ENCODE peak calls at places on chromosomes 13 and 19, in ten cellular contexts. S is transverse colon, P is H1, Z is GM23338, Y is endothelial cell of umbilical vein, K is suprapubic skin, U is Panc1, E is stomach, F is HCT116, L is breast epithelium. M is an unnamed sample.

GRCh38 chr13:21075303-21076264 is 14.2 kb upstream of the LATS2 start:
- DNase-seq in E (peak), Y (peak), P (no peak), F (no peak), U (no peak), K (no peak), L (no peak), Z (peak), S (no peak), M (no peak)

GRCh38 chr13:50006426-50007135 is 8.7 kb upstream of the KCNRG start:
- DNase-seq in Y (peak), P (no peak), Z (no peak), S (peak), L (no peak), E (no peak), F (no peak), K (no peak), U (no peak), M (no peak)

GRCh38 chr19:15466851-15467733 is 2.7 kb upstream of the RASAL3 start:
- DNase-seq in L (no peak), U (no peak), P (no peak), S (peak), F (no peak), K (no peak), Z (no peak), Y (peak), E (no peak), M (peak)

GRCh38 chr19:14118165-14119051 is 846 bp upstream of the PRKACA start:
- DNase-seq in U (no peak), Z (peak), F (no peak), E (peak), L (peak), P (no peak), S (peak), Y (peak), K (peak), M (peak)

GRCh38 chr19:38617283-38617763 is 430 bp downstream of the MAP4K1 start:
- DNase-seq in K (no peak), Z (no peak), Y (no peak), F (no peak), S (no peak), P (no peak), L (no peak), U (no peak), E (no peak), M (peak)

GRCh38 chr19:30446844-30447243 is 74.7 kb downstream of the ZNF536 start:
- DNase-seq in K (no peak), L (no peak), Y (no peak), Z (no peak), F (no peak), S (no peak), P (no peak), E (no peak), U (no peak), M (no peak)

GRCh38 chr19:12939292-12939606 is 840 bp downstream of the CALR start:
- DNase-seq in S (peak), U (no peak), L (no peak), Y (no peak), P (no peak), K (no peak), F (no peak), Z (no peak), E (no peak), M (no peak)

GRCh38 chr13:60765700-60766411 is 368.8 kb downstream of the TDRD3 start:
- DNase-seq in K (no peak), U (no peak), Z (no peak), Y (peak), E (no peak), P (no peak), S (no peak), L (no peak), F (no peak), M (no peak)

GRCh38 chr13:100694722-100695644 is 20.4 kb upstream of the TMTC4 start:
- DNase-seq in E (peak), K (no peak), S (peak), F (peak), U (no peak), L (no peak), Z (peak), Y (peak), P (peak), M (no peak)

GRCh38 chr19:11652492-11652891 is 55.2 kb downstream of the ZNF627 start:
- DNase-seq in P (no peak), U (no peak), S (no peak), L (no peak), F (no peak), K (no peak), E (no peak), Y (no peak), Z (no peak), M (no peak)

GRCh38 chr19:2215281-2215751 is 20.8 kb downstream of the PLEKHJ1 start:
- DNase-seq in L (no peak), K (no peak), P (no peak), F (no peak), S (no peak), U (no peak), E (no peak), Y (no peak), Z (peak), M (no peak)

GRCh38 chr19:15623711-15624318 is 8.8 kb downstream of the CYP4F8 start:
- DNase-seq in F (no peak), S (no peak), U (no peak), K (no peak), Y (no peak), Z (peak), P (no peak), E (no peak), L (no peak), M (no peak)

GRCh38 chr19:33772102-33772857 is 24.4 kb upstream of the KCTD15 start:
- DNase-seq in K (no peak), Z (no peak), L (no peak), Y (no peak), P (no peak), U (no peak), F (no peak), E (no peak), S (no peak), M (no peak)

GRCh38 chr13:105050696-105051095 is 1484.8 kb downstream of the EFNB2 start:
- DNase-seq in Y (no peak), Z (no peak), P (no peak), S (no peak), E (no peak), U (no peak), L (no peak), F (no peak), K (no peak), M (no peak)

GRCh38 chr13:51995677-51996551 is 15.3 kb downstream of the ATP7B start:
- DNase-seq in P (no peak), E (peak), L (no peak), U (no peak), K (no peak), Z (peak), F (no peak), Y (peak), S (peak), M (no peak)

GRCh38 chr13:36981156-36981743 is 17.9 kb downstream of the ALG5 start:
- DNase-seq in E (no peak), S (no peak), L (no peak), P (no peak), Y (peak), F (no peak), Z (peak), U (no peak), K (no peak), M (no peak)

GRCh38 chr19:10602330-10603083 is 15.4 kb upstream of the AP1M2 start:
- DNase-seq in K (peak), Y (peak), F (peak), L (peak), P (no peak), Z (peak), S (peak), E (peak), U (no peak), M (peak)

GRCh38 chr19:3826163-3826562 is 40.0 kb upstream of the MATK start:
- DNase-seq in K (no peak), S (no peak), Z (no peak), E (no peak), L (no peak), Y (no peak), F (no peak), U (no peak), P (no peak), M (no peak)

GRCh38 chr13:42333613-42334328 is 61.8 kb downstream of the AKAP11 start:
- DNase-seq in E (no peak), Y (peak), K (no peak), P (no peak), Z (peak), S (no peak), U (peak), F (no peak), L (no peak), M (no peak)

GRCh38 chr19:36213793-36214387 is 575 bp downstream of the ZNF565 start:
- DNase-seq in P (no peak), E (no peak), U (no peak), Z (no peak), K (peak), Y (no peak), L (no peak), F (no peak), S (no peak), M (no peak)

GRCh38 chr13:31686660-31687430 is 52.5 kb upstream of the RXFP2 start:
- DNase-seq in K (no peak), F (no peak), E (no peak), U (no peak), Z (no peak), L (no peak), Y (no peak), P (no peak), S (no peak), M (no peak)

GRCh38 chr13:74206061-74206561 is 71.9 kb upstream of the KLF12 start:
- DNase-seq in F (no peak), S (no peak), P (no peak), Y (no peak), Z (peak), L (peak), U (no peak), E (no peak), K (no peak), M (no peak)

GRCh38 chr19:49761625-49762311 is 1.3 kb downstream of the TSKS start:
- DNase-seq in K (no peak), F (no peak), U (no peak), Y (no peak), L (no peak), S (no peak), E (no peak), P (no peak), Z (peak), M (no peak)

GRCh38 chr19:18999896-19000620 is 33.3 kb downstream of the SUGP2 start:
- DNase-seq in E (no peak), U (no peak), Z (peak), S (no peak), K (no peak), Y (no peak), F (no peak), L (no peak), P (no peak), M (no peak)

GRCh38 chr19:9857920-9858746 is 23.0 kb downstream of the PIN1 start:
- DNase-seq in L (no peak), S (no peak), U (no peak), F (no peak), P (no peak), K (no peak), Z (no peak), Y (no peak), E (no peak), M (peak)

GRCh38 chr13:106361621-106362020 is 173.8 kb downstream of the EFNB2 start:
- DNase-seq in Y (no peak), S (no peak), K (no peak), U (no peak), F (no peak), P (no peak), E (no peak), Z (no peak), L (no peak), M (no peak)

GRCh38 chr19:24033962-24034342 is 53.0 kb upstream of the ZNF254 start:
- DNase-seq in F (no peak), E (peak), U (no peak), Y (peak), P (no peak), S (peak), K (no peak), Z (peak), L (peak), M (no peak)

GRCh38 chr19:39246951-39247669 is 1.5 kb downstream of the IFNL4 start:
- DNase-seq in K (no peak), F (no peak), P (no peak), S (peak), E (no peak), L (no peak), Z (peak), U (no peak), Y (peak), M (no peak)

GRCh38 chr19:20287070-20287469 is 120.1 kb downstream of the ZNF486 start:
- DNase-seq in U (no peak), E (no peak), F (no peak), Y (no peak), P (no peak), K (no peak), S (no peak), Z (no peak), L (no peak), M (no peak)

GRCh38 chr19:1000095-1000494 is at the start of gene GRIN3B:
- DNase-seq in Z (peak), Y (peak), F (peak), K (no peak), S (peak), P (no peak), E (peak), L (no peak), U (no peak), M (no peak)

GRCh38 chr19:28482221-28482620 is 730.7 kb downstream of the UQCRFS1 start:
- DNase-seq in U (no peak), Z (peak), F (no peak), Y (no peak), E (no peak), K (no peak), S (no peak), P (peak), L (no peak), M (no peak)

GRCh38 chr19:29526730-29527499 is 1.1 kb downstream of the VSTM2B start:
- DNase-seq in F (no peak), P (no peak), K (no peak), E (no peak), L (no peak), U (no peak), S (no peak), Z (peak), Y (no peak), M (no peak)

DNA sequence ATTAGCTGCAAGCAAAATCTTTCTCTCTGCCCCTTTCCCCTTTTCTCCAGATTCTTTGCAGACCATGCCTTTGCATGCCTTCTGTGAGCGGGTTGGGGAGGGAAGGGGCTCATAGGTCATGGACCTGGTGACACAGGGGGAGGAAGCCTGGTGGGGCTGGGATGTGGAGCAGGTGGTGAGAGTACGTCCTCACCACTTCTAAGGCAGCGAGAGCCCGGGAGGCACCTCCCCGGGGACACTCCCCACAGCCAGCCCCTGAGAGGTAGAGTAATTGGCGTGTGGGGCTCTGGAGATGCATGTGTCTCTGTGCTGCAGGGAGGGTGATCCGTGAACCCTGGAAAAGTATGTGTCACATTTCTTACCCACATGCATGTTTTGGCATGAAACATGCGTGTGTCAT is 42.5 kb upstream of the EHD2 start:
- DNase-seq in S (no peak), P (no peak), Z (no peak), L (no peak), Y (no peak), E (no peak), K (no peak), U (no peak), F (no peak), M (no peak)
- H3K27ac ChIP-seq in S (no peak), P (no peak), Z (no peak), L (no peak), Y (no peak), E (no peak), K (no peak), U (no peak), F (no peak), M (no peak)

DNA sequence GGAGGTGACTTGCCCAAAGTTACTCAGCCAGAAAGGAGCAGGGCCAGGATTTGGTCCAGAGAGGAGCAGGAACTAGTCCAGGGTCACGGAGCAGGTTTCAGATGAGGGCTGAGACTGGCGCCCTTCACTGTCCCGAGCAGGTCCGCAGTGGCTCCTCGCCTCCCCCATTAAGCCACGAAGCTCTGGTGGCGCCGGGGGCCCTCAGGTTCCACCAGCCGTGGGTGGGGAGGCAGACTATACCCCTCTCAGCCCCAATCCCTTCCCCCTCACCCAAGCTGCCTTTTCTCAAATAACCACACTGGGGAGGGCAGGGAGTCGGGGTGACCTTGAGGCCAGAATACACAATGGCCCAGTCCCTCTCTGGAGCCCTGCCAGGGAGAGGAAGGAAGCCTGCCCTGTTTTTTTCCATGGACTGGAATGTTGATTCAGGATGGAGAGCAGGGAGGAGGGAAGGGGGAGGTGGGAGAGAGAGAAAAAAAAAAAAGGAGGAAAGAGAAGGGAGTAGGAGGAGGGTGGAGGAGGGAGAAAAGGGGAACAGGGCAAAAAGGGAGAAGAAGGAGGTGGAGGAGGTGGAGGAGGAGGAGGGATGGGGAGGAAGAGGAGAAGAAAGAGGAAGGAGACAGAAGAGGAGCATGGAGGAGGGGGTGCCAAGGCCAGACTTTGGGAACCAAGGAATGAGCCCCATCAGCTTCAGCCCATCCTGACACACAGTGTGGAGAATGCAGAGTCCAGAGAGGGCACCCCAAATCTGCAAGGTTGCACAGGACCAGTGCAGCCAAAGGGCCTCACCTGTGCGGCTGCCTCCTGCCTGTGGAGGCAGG is 19.7 kb downstream of the CEACAM16 start:
- DNase-seq in E (peak), Z (peak), F (no peak), L (peak), K (no peak), Y (peak), S (peak), U (no peak), P (no peak), M (peak)
- TF ChIP-seq POLR2AphosphoS5 in E (no peak), Z (no peak), F (no peak), L (peak), K (no peak), Y (peak), S (no peak), U (peak), P (no peak), M (no peak)

GRCh38 chr19:32363632-32364031 is 18.2 kb downstream of the ZNF507 start:
- DNase-seq in K (no peak), E (no peak), U (no peak), F (no peak), P (no peak), S (no peak), Z (no peak), Y (no peak), L (no peak), M (no peak)

GRCh38 chr19:32364040-32364439 is 18.6 kb downstream of the ZNF507 start:
- DNase-seq in L (no peak), S (no peak), F (no peak), Y (no peak), U (no peak), K (no peak), Z (no peak), E (no peak), P (no peak), M (no peak)

GRCh38 chr19:32361574-32362317 is 16.3 kb downstream of the ZNF507 start:
- DNase-seq in P (no peak), L (no peak), S (no peak), Y (no peak), F (no peak), U (no peak), E (no peak), Z (no peak), K (no peak), M (no peak)

GRCh38 chr19:32363175-32363574 is 17.8 kb downstream of the ZNF507 start:
- DNase-seq in K (no peak), Z (no peak), F (no peak), Y (no peak), P (no peak), S (no peak), L (peak), U (no peak), E (no peak), M (no peak)

DNA sequence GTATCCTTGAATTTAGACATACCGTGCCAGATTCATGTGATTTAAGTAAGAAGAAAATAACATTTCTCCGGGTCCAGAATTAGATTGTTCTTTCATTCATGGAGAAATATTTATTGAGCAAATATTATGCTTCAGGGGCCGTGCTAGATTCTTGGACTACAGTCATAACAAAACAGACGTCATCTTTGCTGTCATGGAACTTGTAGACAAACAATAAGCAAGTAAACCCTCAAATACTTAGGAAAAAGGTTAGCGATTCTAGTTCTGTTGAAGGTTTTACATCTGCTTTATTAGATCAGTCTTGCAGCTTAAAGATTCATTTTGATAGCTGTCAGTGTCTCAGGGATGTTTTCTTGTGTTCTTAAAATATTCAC is 16.9 kb downstream of the ZNF507 start:
- DNase-seq in E (no peak), U (no peak), K (no peak), L (no peak), Z (no peak), F (no peak), Y (no peak), S (no peak), P (no peak), M (no peak)
- H3K27ac ChIP-seq in E (peak), U (peak), K (no peak), L (peak), Z (no peak), F (no peak), Y (no peak), S (no peak), P (no peak), M (no peak)

GRCh38 chr19:40743926-40744325 is 6.4 kb downstream of the ACTMAP start:
- DNase-seq in Z (no peak), P (no peak), E (no peak), K (no peak), F (no peak), S (no peak), U (no peak), Y (no peak), L (no peak), M (no peak)
- TF ChIP-seq POLR2AphosphoS5 in Z (no peak), P (no peak), E (no peak), K (no peak), F (no peak), S (no peak), U (no peak), Y (no peak), L (no peak), M (no peak)

DNA sequence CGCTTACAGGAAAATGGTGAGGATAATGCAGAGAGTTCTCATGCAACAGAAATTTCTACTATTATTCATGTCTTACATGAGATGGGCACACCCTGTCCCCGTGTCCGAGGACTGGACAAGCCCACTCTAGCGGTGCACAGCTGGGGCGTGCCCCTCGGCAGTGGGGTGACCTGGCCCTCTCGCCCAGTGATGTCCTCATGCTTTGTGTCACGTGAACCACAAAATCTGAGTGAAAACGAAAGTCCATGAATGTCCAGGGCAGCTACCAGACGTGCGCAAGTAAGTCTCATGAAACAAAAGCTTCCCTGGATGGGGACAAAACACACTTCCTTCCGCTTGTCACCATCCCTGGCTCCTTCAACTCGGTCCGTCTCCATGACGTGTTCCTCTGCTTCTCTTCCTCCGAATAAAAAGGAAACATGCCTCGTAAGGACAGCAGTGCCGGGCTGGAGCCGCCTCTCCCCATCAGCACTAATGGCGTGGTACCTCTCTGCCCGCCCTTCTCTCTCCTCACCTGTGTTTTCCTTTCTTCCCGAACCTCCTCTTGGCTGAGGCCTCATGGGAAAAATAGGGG is 45.6 kb downstream of the ANKRD10 start:
- DNase-seq in P (no peak), F (no peak), U (no peak), L (no peak), Y (no peak), S (no peak), Z (peak), E (no peak), K (no peak), M (no peak)
- H3K27ac ChIP-seq in P (no peak), F (peak), U (peak), L (peak), Y (peak), S (peak), Z (no peak), E (peak), K (peak), M (no peak)